ENCODE peak calls at places on chromosomes 4 and X, in five cellular contexts. N is T-cell; X is CD8-positive, alpha-beta T cell; O is endothelial cell; S is IMR-90. Y is an unnamed sample.

GRCh38 chrX:12352922-12353321 is 214.6 kb downstream of the FRMPD4 start:
- DNase-seq in N (no peak), X (no peak), O (no peak), S (no peak), Y (no peak)

GRCh38 chr4:75845992-75846391 is 56.3 kb downstream of the PPEF2 start:
- DNase-seq in S (peak), X (no peak), O (no peak), N (no peak), Y (peak)

GRCh38 chr4:182847956-182848450 is 69.2 kb downstream of the DCTD start:
- DNase-seq in X (no peak), N (no peak), O (no peak), S (no peak), Y (no peak)

GRCh38 chrX:103629295-103630170 is 758 bp downstream of the TCEAL1 start:
- DNase-seq in X (peak), N (no peak), O (peak), S (peak), Y (peak)

GRCh38 chr4:155541716-155542115 is 124.9 kb upstream of the GUCY1A1 start:
- DNase-seq in N (no peak), X (no peak), S (peak), O (no peak), Y (peak)

GRCh38 chr4:112521123-112522116 is 5.4 kb upstream of the NEUROG2 start:
- DNase-seq in N (no peak), X (no peak), O (no peak), S (no peak), Y (no peak)

GRCh38 chr4:186772936-186773335 is 49.3 kb upstream of the FAT1 start:
- DNase-seq in X (no peak), S (peak), O (no peak), N (no peak), Y (peak)

GRCh38 chrX:153055827-153056748 is at the start of gene PNMA3:
- DNase-seq in S (no peak), N (no peak), X (no peak), O (peak), Y (no peak)

GRCh38 chr4:38275331-38275821 is 315.2 kb downstream of the PTTG2 start:
- DNase-seq in S (no peak), O (no peak), N (no peak), X (no peak), Y (no peak)